ENCODE peak calls at places on chromosomes 13 and 19, in five cellular contexts. Q, D, J, G and T are unnamed samples.

GRCh38 chr19:49155005-49155826 is at the start of gene HRC:
- DNase-seq in Q (no peak), D (no peak), J (no peak), G (no peak), T (no peak)

GRCh38 chr19:17322854-17323253 is 11.8 kb downstream of the ANO8 start:
- DNase-seq in Q (no peak), D (no peak), J (no peak), G (no peak), T (no peak)

GRCh38 chr13:111319998-111320911 is at the start of gene TEX29:
- DNase-seq in Q (no peak), D (no peak), J (no peak), G (no peak), T (no peak)

GRCh38 chr13:41512441-41512840 is 55.1 kb downstream of the RGCC start:
- DNase-seq in Q (no peak), D (no peak), J (no peak), G (no peak), T (no peak)

GRCh38 chr19:1747285-1748114 is 5.8 kb upstream of the ONECUT3 start:
- DNase-seq in Q (no peak), D (peak), J (peak), G (peak), T (no peak)

GRCh38 chr13:105139048-105139379 is 1396.4 kb downstream of the EFNB2 start:
- DNase-seq in Q (no peak), D (no peak), J (no peak), G (no peak), T (no peak)

GRCh38 chr19:47019431-47020041 is at the start of gene NPAS1:
- DNase-seq in Q (no peak), D (no peak), J (no peak), G (no peak), T (no peak)

GRCh38 chr19:51144482-51145045 is 2.5 kb downstream of the SIGLEC7 start:
- DNase-seq in Q (no peak), D (no peak), J (no peak), G (no peak), T (no peak)

GRCh38 chr13:49711218-49711863 is 20.1 kb upstream of the EBPL start:
- DNase-seq in Q (no peak), D (peak), J (peak), G (peak), T (no peak)

GRCh38 chr19:17311455-17312248 is 2.3 kb downstream of the DDA1 start:
- DNase-seq in Q (no peak), D (peak), J (peak), G (peak), T (no peak)

GRCh38 chr13:76148926-76149325 is 512.8 kb downstream of the LMO7 start:
- DNase-seq in Q (no peak), D (peak), J (peak), G (peak), T (no peak)

GRCh38 chr13:101530293-101530692 is 77.8 kb downstream of the ITGBL1 start:
- DNase-seq in Q (no peak), D (no peak), J (no peak), G (no peak), T (no peak)

GRCh38 chr13:67224148-67224846 is 5.8 kb downstream of the PCDH9 start:
- DNase-seq in Q (no peak), D (peak), J (peak), G (peak), T (peak)

GRCh38 chr19:47002106-47002766 is 17.4 kb upstream of the NPAS1 start:
- DNase-seq in Q (no peak), D (no peak), J (no peak), G (no peak), T (no peak)

GRCh38 chr19:15194938-15195337 is 5.9 kb downstream of the NOTCH3 start:
- DNase-seq in Q (no peak), D (peak), J (peak), G (peak), T (no peak)

GRCh38 chr19:5349041-5349440 is 8.4 kb upstream of the PTPRS start:
- DNase-seq in Q (no peak), D (no peak), J (no peak), G (no peak), T (no peak)

GRCh38 chr13:111853766-111854165 is 213.2 kb upstream of the SOX1 start:
- DNase-seq in Q (no peak), D (no peak), J (no peak), G (no peak), T (no peak)

GRCh38 chr13:40210865-40211585 is 455.4 kb downstream of the FOXO1 start:
- DNase-seq in Q (no peak), D (no peak), J (no peak), G (no peak), T (no peak)

GRCh38 chr13:113374511-113375175 is 10.7 kb upstream of the GRTP1 start:
- DNase-seq in Q (no peak), D (no peak), J (no peak), G (no peak), T (no peak)

GRCh38 chr19:13846533-13847032 is 30.4 kb upstream of the NANOS3 start:
- DNase-seq in Q (peak), D (peak), J (peak), G (peak), T (peak)

GRCh38 chr13:107210216-107211010 is 642.5 kb upstream of the ARGLU1 start:
- DNase-seq in Q (no peak), D (peak), J (peak), G (no peak), T (no peak)

GRCh38 chr13:106619688-106620555 is 52.0 kb upstream of the ARGLU1 start:
- DNase-seq in Q (no peak), D (peak), J (peak), G (peak), T (peak)

GRCh38 chr13:82688400-82688999 is 1193.8 kb downstream of the SLITRK1 start:
- DNase-seq in Q (no peak), D (peak), J (no peak), G (no peak), T (no peak)

GRCh38 chr13:20799726-20800416 is 26.1 kb upstream of the EEF1AKMT1 start:
- DNase-seq in Q (no peak), D (peak), J (no peak), G (peak), T (no peak)

GRCh38 chr19:17610384-17610783 is 54.9 kb downstream of the COLGALT1 start:
- DNase-seq in Q (no peak), D (peak), J (no peak), G (no peak), T (no peak)

GRCh38 chr13:75331792-75332349 is 150.1 kb downstream of the TBC1D4 start:
- DNase-seq in Q (no peak), D (no peak), J (no peak), G (no peak), T (no peak)

GRCh38 chr13:41900918-41901317 is 60.0 kb downstream of the VWA8 start:
- DNase-seq in Q (no peak), D (no peak), J (no peak), G (no peak), T (no peak)

GRCh38 chr19:6685962-6686627 is 16.1 kb upstream of the TNFSF14 start:
- DNase-seq in Q (no peak), D (no peak), J (no peak), G (no peak), T (no peak)

GRCh38 chr13:110984392-110984791 is 69.5 kb upstream of the ANKRD10 start:
- DNase-seq in Q (no peak), D (peak), J (no peak), G (no peak), T (no peak)

DNA sequence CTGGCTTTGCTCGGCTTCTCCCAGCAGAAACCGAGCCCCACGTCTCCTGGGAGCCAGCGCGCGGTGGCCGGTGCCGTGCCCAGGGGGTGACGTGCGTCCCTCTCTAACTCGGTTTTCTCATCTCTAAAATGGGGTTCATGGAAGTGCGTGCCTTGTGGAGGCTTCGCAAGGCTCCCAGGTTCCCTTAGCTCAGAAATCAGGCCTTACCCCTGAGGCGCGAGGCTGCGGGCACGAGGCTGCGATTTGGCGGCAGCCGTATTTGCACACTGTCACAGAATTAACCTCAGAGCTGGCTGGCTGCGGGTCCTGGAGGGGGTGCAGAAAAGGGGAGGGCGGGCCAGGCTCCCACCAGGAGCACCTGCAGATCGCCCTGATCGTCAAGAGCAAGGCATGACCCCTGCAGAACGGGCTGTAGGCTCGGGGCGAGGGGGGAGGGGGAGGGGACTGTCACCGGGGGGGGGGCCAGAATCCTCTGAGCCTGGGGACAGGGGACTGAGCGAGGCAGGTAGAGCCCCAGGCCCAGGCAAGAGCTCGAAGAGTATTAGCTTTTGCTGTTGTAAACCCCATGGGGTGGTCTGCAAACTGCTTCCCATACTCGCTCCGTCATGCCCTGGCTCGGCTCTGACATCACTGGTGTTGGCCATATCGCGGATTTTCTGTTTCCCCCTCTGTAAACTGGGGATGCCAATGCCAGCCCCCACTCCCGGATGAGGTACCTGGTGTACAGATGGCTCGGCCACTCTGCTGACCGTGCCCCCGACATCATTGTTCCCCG is 62.2 kb downstream of the CCNE1 start:
- DNase-seq in Q (no peak), D (no peak), J (no peak), G (no peak), T (no peak)
- TF ChIP-seq CTCF in Q (peak), D (no peak), J (no peak), G (peak), T (no peak)

DNA sequence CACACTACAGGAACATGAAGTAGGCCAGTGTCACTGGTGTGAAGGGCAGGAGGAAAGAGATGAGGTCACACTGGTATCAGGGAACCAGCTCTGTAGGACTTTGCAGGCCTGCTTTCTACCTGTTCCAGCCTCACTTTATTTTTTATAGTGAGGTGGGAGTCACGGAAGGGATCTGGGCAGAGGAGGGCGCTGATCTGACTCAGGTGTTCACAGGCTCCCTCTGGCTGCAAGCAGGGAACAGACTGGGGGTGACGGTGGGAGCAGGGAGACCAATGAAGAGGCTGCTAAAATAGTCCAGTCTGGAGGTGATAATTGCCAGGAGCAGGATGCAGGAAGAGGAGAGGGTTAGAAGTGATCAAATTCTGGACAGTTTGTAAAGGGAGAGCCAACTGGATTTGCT is 2.8 kb downstream of the THAP8 start:
- DNase-seq in Q (no peak), D (no peak), J (no peak), G (no peak), T (no peak)
- TF ChIP-seq CTCF in Q (peak), D (peak), J (peak), G (peak), T (no peak)

DNA sequence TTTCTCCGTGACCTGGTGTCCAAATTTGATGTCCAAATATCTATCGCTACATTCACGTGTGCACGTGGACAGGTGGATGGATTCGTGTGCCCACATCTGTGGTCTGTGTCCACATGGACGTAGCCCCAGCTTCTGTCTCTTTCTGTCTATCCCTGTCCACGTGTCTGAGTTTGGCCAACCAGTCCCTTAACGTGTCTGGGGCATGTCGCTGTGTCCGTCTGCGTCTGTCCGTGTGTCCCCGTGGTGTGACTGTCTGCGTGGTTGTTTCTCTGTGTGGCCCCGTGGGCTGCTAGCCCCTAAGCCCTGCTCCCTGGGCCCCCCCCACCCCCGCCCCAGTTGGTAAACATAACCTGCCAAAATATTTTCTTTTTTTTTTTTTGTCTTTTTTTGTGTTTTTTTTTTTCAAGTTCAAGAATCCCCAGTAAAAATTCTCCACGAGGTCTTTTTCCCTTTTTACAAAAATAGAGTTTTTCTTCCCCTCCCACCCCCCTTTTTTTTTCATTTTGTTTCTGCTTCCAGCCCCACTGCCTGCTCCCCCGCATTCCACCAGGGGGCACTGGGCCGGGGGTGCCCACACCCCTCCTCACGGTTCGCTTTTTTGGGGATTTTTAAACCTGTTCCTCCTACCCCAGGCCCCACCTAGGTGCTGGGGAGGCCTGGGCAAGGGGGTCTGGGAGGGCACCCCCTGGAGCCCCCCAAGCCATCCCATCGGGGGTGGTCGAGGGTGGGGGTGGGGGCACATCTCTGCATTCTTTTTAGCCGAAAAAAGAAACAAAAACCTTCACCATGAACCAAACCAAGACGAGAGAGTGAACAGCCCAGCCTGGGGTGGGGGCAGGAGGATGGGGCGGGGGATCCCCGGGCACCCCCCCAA is 18.3 kb downstream of the PRKCSH start:
- DNase-seq in Q (no peak), D (no peak), J (no peak), G (no peak), T (no peak)
- TF ChIP-seq CTCF in Q (peak), D (peak), J (peak), G (peak), T (peak)

GRCh38 chr19:37511186-37511585 is 4.4 kb downstream of the ZNF793 start:
- DNase-seq in Q (no peak), D (no peak), J (no peak), G (no peak), T (no peak)
- TF ChIP-seq CTCF in Q (no peak), D (no peak), J (no peak), G (no peak), T (no peak)

GRCh38 chr13:27551563-27551962 is 68.8 kb downstream of the LNX2 start:
- DNase-seq in Q (no peak), D (no peak), J (no peak), G (no peak), T (no peak)

GRCh38 chr13:27559714-27560113 is 60.6 kb downstream of the LNX2 start:
- DNase-seq in Q (no peak), D (no peak), J (no peak), G (no peak), T (no peak)

GRCh38 chr13:27556109-27556508 is 64.2 kb downstream of the LNX2 start:
- DNase-seq in Q (no peak), D (peak), J (peak), G (peak), T (no peak)
- TF ChIP-seq CTCF in Q (no peak), D (no peak), J (peak), G (peak), T (no peak)

DNA sequence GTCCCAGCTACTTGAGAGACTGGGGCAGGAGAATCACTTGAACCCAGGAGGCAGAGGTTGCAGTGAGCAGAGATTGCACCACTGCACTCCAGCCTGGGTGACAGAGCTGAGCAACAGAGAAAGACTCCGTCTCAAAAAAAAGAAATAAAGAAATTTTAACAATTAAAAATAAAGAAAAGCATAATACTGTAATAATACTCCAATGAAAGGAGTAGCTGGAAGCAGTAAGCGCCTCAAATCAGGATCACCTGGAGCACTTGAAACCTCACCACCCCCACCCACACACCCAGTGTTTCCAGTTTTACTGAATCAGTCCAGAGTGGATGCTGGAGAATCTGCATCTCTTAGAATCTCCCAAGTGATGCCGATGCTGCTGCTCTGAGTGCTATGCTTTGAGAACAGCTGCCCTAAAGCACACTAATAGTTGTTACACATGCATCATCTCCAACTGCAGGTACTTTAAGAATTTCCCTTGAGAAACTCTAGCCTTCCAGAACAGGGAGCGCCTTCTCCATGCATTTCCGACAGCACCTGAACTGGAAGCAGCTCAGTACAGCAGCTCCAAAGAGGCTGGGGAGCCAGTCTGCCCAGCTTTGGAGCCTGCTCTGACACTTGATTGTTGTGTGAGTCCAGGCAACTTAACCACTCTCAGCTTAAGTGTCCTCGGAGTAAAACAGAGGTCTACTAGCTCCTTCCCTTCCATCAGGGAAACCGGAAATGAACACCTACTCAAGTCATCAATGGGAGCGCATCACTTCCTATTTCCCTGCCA is 2.9 kb downstream of the ABCC4 start:
- DNase-seq in Q (no peak), D (no peak), J (no peak), G (no peak), T (no peak)
- TF ChIP-seq CTCF in Q (no peak), D (no peak), J (no peak), G (no peak), T (no peak)